ENCODE peak calls at places on chromosomes 4 and X, in eight cellular contexts. Y, A, P, W, V, S, Z and E are unnamed samples. For H3K27me3, the result is how much of the 10 kb centered on the place peaks cover.

GRCh38 chrX:45935408-45935807 is 609.8 kb downstream of the ZNF674 start:
- DNase-seq in Y (no peak), A (no peak), P (no peak), W (no peak), V (no peak), S (no peak), Z (no peak), E (no peak)

GRCh38 chr4:97911236-97911906 is 231.9 kb downstream of the STPG2 start:
- DNase-seq in Y (no peak), A (no peak), P (no peak), W (no peak), V (no peak), S (no peak), Z (no peak), E (no peak)

GRCh38 chr4:180947421-180947820 is 1295.8 kb upstream of the TENM3 start:
- DNase-seq in Y (no peak), A (no peak), P (peak), W (no peak), V (no peak), S (peak), Z (peak), E (no peak)

GRCh38 chrX:19852014-19853005 is 35.1 kb downstream of the SH3KBP1 start:
- DNase-seq in Y (no peak), A (no peak), P (peak), W (peak), V (no peak), S (no peak), Z (peak), E (no peak)

GRCh38 chr4:169397762-169398161 is 127.0 kb upstream of the SH3RF1 start:
- DNase-seq in Y (no peak), A (no peak), P (peak), W (no peak), V (no peak), S (no peak), Z (peak), E (no peak)

GRCh38 chrX:151773434-151773833 is 38.9 kb downstream of the CNGA2 start:
- DNase-seq in Y (no peak), A (no peak), P (no peak), W (no peak), V (no peak), S (no peak), Z (no peak), E (no peak)

GRCh38 chr4:24226667-24227066 is 336.8 kb upstream of the PPARGC1A start:
- DNase-seq in Y (peak), A (no peak), P (no peak), W (no peak), V (no peak), S (peak), Z (peak), E (no peak)

GRCh38 chrX:39850630-39851152 is 247.1 kb downstream of the BCOR start:
- DNase-seq in Y (no peak), A (no peak), P (peak), W (no peak), V (no peak), S (no peak), Z (peak), E (no peak)

DNA sequence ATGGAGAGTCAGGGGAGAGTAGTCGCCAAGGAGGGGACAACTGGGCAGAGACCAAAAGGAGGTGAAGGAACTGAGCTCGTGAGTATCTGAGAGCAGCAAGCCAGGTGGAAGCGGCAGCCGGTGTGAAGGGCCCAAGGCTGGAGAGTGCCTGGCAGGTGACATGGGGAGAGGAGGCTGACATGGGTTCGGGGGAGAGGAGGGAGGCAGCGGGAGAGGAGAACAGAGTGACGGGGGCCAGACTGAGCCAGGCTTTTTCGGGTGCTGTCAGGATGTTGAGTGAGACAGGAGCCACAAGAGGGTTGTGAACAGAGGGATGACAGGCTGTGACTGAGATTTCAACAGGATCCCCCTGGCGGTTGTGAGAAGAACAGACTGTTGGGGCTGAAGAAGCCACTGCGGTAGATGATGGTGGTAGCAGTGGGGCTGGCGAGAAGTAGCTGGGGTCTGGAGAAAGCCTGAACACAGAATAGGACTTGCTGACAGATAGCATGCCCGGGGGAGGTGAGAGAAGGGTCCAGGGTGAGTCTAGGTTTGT is 5.7 kb downstream of the ELK1 start:
- DNase-seq in Y (no peak), A (no peak), P (peak), W (no peak), V (no peak), S (peak), Z (peak), E (no peak)
- TF ChIP-seq CTCF in Y (peak), A (no peak), P (peak), W (peak), V (peak), S (peak), Z (peak), E (peak)

GRCh38 chr4:1405249-1405635 is 1.0 kb downstream of the NKX1-1 start:
- DNase-seq in Y (no peak), A (no peak), P (no peak), W (no peak), V (no peak), S (no peak), Z (no peak), E (no peak)
- H3K4me3 ChIP-seq in Y (no peak), A (no peak), P (no peak), W (no peak), V (no peak), S (no peak), Z (no peak), E (no peak)

DNA sequence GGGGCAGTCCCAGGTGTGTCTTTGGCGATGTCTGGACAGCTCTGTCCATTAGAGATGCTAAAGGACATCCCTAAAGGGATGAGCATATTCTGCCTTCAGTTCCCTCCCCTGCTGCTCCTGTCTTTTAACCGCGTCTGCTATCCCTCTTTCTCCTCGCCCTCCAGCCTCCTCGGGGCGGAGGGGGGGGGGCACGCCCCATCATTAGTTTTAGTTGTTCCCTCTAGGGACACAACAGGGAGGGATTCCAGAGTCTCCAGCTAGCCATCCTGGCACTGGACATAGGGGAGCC is 1.1 kb downstream of the MSL3 start:
- DNase-seq in Y (no peak), A (no peak), P (no peak), W (no peak), V (no peak), S (no peak), Z (no peak), E (no peak)
- H3K27me3 ChIP-seq in Y (under half), A (under half), P (under half), W (under half), V (under half), S (under half), Z (under half), E (under half)

DNA sequence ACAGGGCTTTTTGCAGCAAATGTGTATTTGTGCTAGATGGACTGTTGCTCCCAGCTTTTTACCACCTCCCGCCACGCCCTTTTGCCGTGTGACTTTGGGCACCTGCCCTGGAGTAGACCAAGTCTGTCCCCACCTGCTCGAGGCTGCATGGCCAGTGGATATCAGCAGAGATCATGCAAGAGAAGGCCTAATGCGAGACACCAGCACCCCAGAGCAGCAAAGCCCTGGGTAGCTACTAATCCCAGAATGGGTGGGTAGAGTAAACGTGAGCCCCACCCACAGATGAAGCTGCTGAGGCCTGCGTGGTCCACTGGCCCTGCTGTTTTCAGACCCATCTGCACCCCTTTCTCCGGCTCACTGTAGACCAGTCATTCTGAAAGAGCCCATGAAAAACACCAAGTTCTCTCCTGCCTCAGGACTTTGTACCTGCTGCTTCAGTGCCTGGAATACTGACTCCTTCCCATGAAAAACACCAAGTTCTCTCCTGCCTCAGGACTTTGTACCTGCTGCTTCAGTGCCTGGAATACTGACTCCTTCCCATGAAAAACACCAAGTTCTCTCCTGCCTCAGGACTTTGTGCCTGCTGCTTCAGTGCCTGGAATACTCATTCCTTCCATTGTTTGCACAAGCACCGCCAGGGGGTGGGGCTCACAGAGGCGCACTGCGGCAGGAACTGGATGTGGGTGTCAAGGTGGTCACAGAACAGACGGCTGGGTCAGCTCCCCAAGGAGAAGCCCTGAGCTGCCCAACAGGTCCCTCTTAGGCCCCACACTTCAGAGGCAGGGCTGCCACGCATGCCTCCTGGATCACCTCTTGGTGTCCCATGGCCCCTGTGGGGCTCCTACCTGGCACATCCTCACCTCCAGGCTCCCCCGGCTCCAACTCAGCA is 5.1 kb upstream of the TNIP2 start:
- DNase-seq in Y (peak), A (peak), P (peak), W (peak), V (no peak), S (no peak), Z (peak), E (no peak)
- TF ChIP-seq CTCF in Y (peak), A (no peak), P (no peak), W (no peak), V (no peak), S (no peak), Z (no peak), E (no peak)

DNA sequence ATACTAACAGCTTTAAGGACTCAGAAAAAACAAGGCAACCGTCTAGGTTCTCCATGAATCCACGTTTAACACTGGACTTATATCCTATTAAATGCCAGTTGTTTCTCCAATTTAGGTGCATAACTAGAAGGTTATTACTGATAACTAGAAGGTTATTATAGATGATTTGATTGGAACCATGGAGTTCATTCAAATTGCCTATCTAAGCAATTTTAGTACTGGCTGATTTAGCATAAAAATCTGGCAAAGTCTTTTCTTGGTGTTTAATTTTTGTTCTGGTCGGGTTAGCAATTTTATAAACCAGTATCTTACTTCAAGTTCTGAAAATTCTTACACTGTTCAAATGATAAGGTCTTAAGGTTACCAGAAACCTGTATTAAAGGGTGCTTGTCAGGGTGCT is 672.8 kb upstream of the GNPDA2 start:
- DNase-seq in Y (no peak), A (no peak), P (no peak), W (no peak), V (no peak), S (no peak), Z (no peak), E (no peak)
- H3K4me3 ChIP-seq in Y (no peak), A (no peak), P (no peak), W (no peak), V (no peak), S (no peak), Z (no peak), E (no peak)